ENCODE peak calls at places on chromosome 12, in nine cellular contexts. H, Y, Q, A, I, B, P, L and X are unnamed samples.

GRCh38 chr12:77104792-77105191 is 39.4 kb upstream of the E2F7 start:
- DNase-seq in H (no peak), Y (no peak), Q (no peak), A (no peak), I (no peak), B (no peak), P (no peak), L (no peak), X (no peak)

GRCh38 chr12:90036641-90037040 is 328.0 kb upstream of the ATP2B1 start:
- DNase-seq in H (peak; percentile 67), Y (no peak), Q (peak; percentile 39), A (no peak), I (no peak), B (no peak), P (no peak), L (no peak), X (no peak)

GRCh38 chr12:81759215-81759991 is at the start of gene PPFIA2:
- DNase-seq in H (no peak), Y (no peak), Q (peak; percentile 54), A (peak; percentile 2), I (peak; percentile 91), B (no peak), P (no peak), L (no peak), X (peak; percentile 34)

GRCh38 chr12:50283924-50284236 is 560 bp upstream of the LIMA1 start:
- DNase-seq in H (no peak), Y (no peak), Q (no peak), A (no peak), I (no peak), B (no peak), P (no peak), L (no peak), X (no peak)

GRCh38 chr12:51970904-51971646 is 19.6 kb downstream of the ACVR1B start:
- DNase-seq in H (peak; percentile 87), Y (peak; percentile 57), Q (peak; percentile 62), A (no peak), I (peak; percentile 87), B (peak; percentile 80), P (peak; percentile 66), L (no peak), X (peak; percentile 34)

GRCh38 chr12:32027684-32028355 is 68.6 kb downstream of the RESF1 start:
- DNase-seq in H (no peak), Y (no peak), Q (no peak), A (no peak), I (no peak), B (no peak), P (no peak), L (no peak), X (no peak)

GRCh38 chr12:51827925-51828818 is 20.3 kb downstream of the FIGNL2 start:
- DNase-seq in H (peak; percentile 70), Y (no peak), Q (peak; percentile 33), A (peak; percentile 32), I (no peak), B (no peak), P (no peak), L (no peak), X (no peak)

GRCh38 chr12:31828057-31828456 is 99.2 kb upstream of the AMN1 start:
- DNase-seq in H (no peak), Y (no peak), Q (no peak), A (no peak), I (no peak), B (no peak), P (no peak), L (no peak), X (no peak)

GRCh38 chr12:5783274-5783920 is 161.7 kb downstream of the ANO2 start:
- DNase-seq in H (no peak), Y (no peak), Q (no peak), A (no peak), I (peak; percentile 41), B (no peak), P (no peak), L (no peak), X (no peak)

GRCh38 chr12:5778823-5779222 is 166.2 kb downstream of the ANO2 start:
- DNase-seq in H (no peak), Y (no peak), Q (no peak), A (no peak), I (no peak), B (no peak), P (no peak), L (no peak), X (no peak)

GRCh38 chr12:5776091-5776490 is 169.0 kb downstream of the ANO2 start:
- DNase-seq in H (no peak), Y (no peak), Q (no peak), A (no peak), I (no peak), B (no peak), P (no peak), L (no peak), X (no peak)

GRCh38 chr12:5780536-5780935 is 164.5 kb downstream of the ANO2 start:
- DNase-seq in H (no peak), Y (no peak), Q (no peak), A (no peak), I (peak; percentile 19), B (no peak), P (no peak), L (no peak), X (no peak)

GRCh38 chr12:5779401-5779800 is 165.7 kb downstream of the ANO2 start:
- DNase-seq in H (no peak), Y (no peak), Q (no peak), A (no peak), I (no peak), B (no peak), P (no peak), L (no peak), X (no peak)
- TF ChIP-seq CTCF in H (no peak), Y (no peak), Q (no peak), A (no peak), I (no peak), B (no peak), P (no peak), L (no peak), X (no peak)

DNA sequence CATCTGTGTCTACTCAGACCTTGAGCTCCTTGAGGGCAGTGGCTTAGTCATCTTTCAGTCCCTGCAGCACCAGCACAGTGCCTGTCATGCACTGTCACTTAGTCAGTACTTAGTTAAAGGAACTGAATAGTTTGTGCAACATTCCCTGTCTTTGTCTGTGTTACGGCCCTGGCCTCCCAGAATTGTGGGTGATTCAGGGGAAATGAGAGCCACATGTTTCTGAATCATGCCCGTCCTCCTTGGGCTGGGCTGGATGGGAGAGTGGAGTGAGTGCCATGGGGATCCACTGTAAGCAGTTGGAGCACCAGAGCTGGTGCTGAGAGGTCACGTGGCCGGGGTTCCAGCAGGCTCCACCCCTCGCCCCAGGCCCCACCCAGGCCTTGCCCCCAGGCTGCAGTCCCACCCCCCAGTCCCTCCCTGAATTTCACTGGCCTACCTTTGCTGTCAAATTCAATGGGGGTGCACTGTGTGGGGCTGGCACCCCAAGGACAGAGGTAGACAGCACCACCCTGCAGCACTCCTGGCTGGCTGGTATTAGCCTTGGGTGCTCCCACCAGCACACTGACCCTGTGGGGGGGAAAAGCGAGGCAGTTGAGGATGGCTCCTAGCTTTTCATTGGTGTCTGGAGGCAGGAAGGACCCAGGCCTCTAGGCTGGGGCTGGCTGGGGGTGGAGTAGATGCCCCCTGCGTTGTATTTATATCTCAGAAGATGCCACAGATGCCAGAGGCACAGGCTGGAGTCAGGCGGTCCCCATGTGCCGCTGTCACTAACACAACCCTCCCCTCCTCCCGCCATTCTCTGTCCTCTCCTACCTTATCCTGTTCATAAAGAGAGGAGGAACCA is 7.4 kb downstream of the ITGA5 start:
- DNase-seq in H (peak; percentile 99), Y (peak; percentile 68), Q (peak; percentile 86), A (peak; percentile 30), I (peak; percentile 73), B (no peak), P (no peak), L (peak; percentile 71), X (no peak)
- H3K4me3 ChIP-seq in H (no peak overlapping the region), Y (peak overlapping the region; percentile 82), Q (no peak overlapping the region), A (no peak overlapping the region), I (no peak overlapping the region), B (no peak overlapping the region), P (no peak overlapping the region), L (no peak overlapping the region), X (no peak overlapping the region)

GRCh38 chr12:53212931-53213330 is 5.9 kb upstream of the ITGB7 start:
- DNase-seq in H (no peak), Y (no peak), Q (no peak), A (no peak), I (no peak), B (no peak), P (no peak), L (no peak), X (no peak)

GRCh38 chr12:53214221-53214620 is 7.2 kb upstream of the ITGB7 start:
- DNase-seq in H (no peak), Y (no peak), Q (no peak), A (no peak), I (peak; percentile 69), B (no peak), P (no peak), L (no peak), X (no peak)

GRCh38 chr12:53213348-53213747 is 6.3 kb upstream of the ITGB7 start:
- DNase-seq in H (no peak), Y (peak; percentile 92), Q (peak; percentile 66), A (peak; percentile 75), I (peak; percentile 98), B (peak; percentile 67), P (peak; percentile 91), L (no peak), X (no peak)

GRCh38 chr12:53210843-53211242 is 3.8 kb upstream of the ITGB7 start:
- DNase-seq in H (no peak), Y (no peak), Q (no peak), A (no peak), I (no peak), B (no peak), P (no peak), L (no peak), X (no peak)

GRCh38 chr12:53211476-53212381 is 4.7 kb upstream of the ITGB7 start:
- DNase-seq in H (no peak), Y (no peak), Q (no peak), A (no peak), I (peak; percentile 89), B (no peak), P (no peak), L (no peak), X (no peak)
- TF ChIP-seq CTCF in H (peak; percentile 28), Y (no peak), Q (peak; percentile 54), A (peak; percentile 31), I (peak; percentile 89), B (peak; percentile 73), P (peak; percentile 55), L (peak; percentile 46), X (peak; percentile 48)

GRCh38 chr12:64824130-64824499 is 332 bp upstream of the TBC1D30 start:
- DNase-seq in H (no peak), Y (no peak), Q (no peak), A (no peak), I (no peak), B (no peak), P (no peak), L (no peak), X (no peak)

GRCh38 chr12:64826234-64826633 is 1.8 kb downstream of the TBC1D30 start:
- DNase-seq in H (peak; percentile 34), Y (peak; percentile 50), Q (peak; percentile 61), A (no peak), I (peak; percentile 95), B (peak; percentile 18), P (no peak), L (no peak), X (peak; percentile 60)

GRCh38 chr12:64828713-64829112 is 4.3 kb downstream of the TBC1D30 start:
- DNase-seq in H (no peak), Y (no peak), Q (no peak), A (no peak), I (no peak), B (no peak), P (no peak), L (no peak), X (no peak)

GRCh38 chr12:64824500-64825142 is at the start of gene TBC1D30:
- DNase-seq in H (no peak), Y (no peak), Q (peak; percentile 12), A (peak; percentile 46), I (peak; percentile 81), B (peak; percentile 73), P (no peak), L (no peak), X (no peak)

GRCh38 chr12:64825143-64826011 is 930 bp downstream of the TBC1D30 start:
- DNase-seq in H (no peak), Y (no peak), Q (no peak), A (no peak), I (peak; percentile 75), B (peak; percentile 29), P (no peak), L (no peak), X (no peak)
- H3K4me3 ChIP-seq in H (no peak overlapping the region), Y (no peak overlapping the region), Q (no peak overlapping the region), A (no peak overlapping the region), I (peak overlapping the region; percentile 77), B (peak overlapping the region; percentile 75), P (no peak overlapping the region), L (no peak overlapping the region), X (no peak overlapping the region)